ENCODE peak calls at places on chromosomes 4 and X, in seven cellular contexts. One of them, this sample, is unnamed.

GRCh38 chr4:172794378-172794777 is 374.2 kb upstream of the GALNT7 start:
- DNase-seq in heart left ventricle: no peak
- DNase-seq in ascending aorta: no peak
- DNase-seq in gastrocnemius medialis: no peak
- DNase-seq in mucosa of descending colon: no peak
- DNase-seq in A549: no peak
- DNase-seq in endothelial cell of umbilical vein: no peak
- DNase-seq in this sample: no peak

GRCh38 chr4:124092101-124093057 is 620.2 kb downstream of the ANKRD50 start:
- DNase-seq in endothelial cell of umbilical vein: no peak
- DNase-seq in A549: no peak
- DNase-seq in mucosa of descending colon: no peak
- DNase-seq in gastrocnemius medialis: no peak
- DNase-seq in heart left ventricle: no peak
- DNase-seq in ascending aorta: no peak
- DNase-seq in this sample: no peak

GRCh38 chr4:119858176-119858575 is 208.5 kb downstream of the MAD2L1 start:
- DNase-seq in A549: no peak
- DNase-seq in ascending aorta: no peak
- DNase-seq in heart left ventricle: no peak
- DNase-seq in mucosa of descending colon: no peak
- DNase-seq in endothelial cell of umbilical vein: no peak
- DNase-seq in gastrocnemius medialis: no peak
- DNase-seq in this sample: no peak

GRCh38 chr4:52813546-52813945 is 48.6 kb upstream of the RASL11B start:
- DNase-seq in heart left ventricle: no peak
- DNase-seq in ascending aorta: no peak
- DNase-seq in A549: no peak
- DNase-seq in gastrocnemius medialis: no peak
- DNase-seq in mucosa of descending colon: no peak
- DNase-seq in endothelial cell of umbilical vein: no peak
- DNase-seq in this sample: no peak

GRCh38 chr4:7758444-7758815 is 181.2 kb downstream of the AFAP1 start:
- DNase-seq in ascending aorta: no peak
- DNase-seq in A549: no peak
- DNase-seq in endothelial cell of umbilical vein: no peak
- DNase-seq in gastrocnemius medialis: no peak
- DNase-seq in mucosa of descending colon: no peak
- DNase-seq in heart left ventricle: peak; percentile 16
- DNase-seq in this sample: no peak

GRCh38 chrX:82816001-82816400 is 692.1 kb upstream of the POU3F4 start:
- DNase-seq in mucosa of descending colon: no peak
- DNase-seq in gastrocnemius medialis: no peak
- DNase-seq in endothelial cell of umbilical vein: no peak
- DNase-seq in A549: no peak
- DNase-seq in heart left ventricle: no peak
- DNase-seq in ascending aorta: no peak
- DNase-seq in this sample: no peak

GRCh38 chr4:7853271-7853670 is 86.4 kb downstream of the AFAP1 start:
- DNase-seq in mucosa of descending colon: no peak
- DNase-seq in ascending aorta: no peak
- DNase-seq in gastrocnemius medialis: no peak
- DNase-seq in A549: no peak
- DNase-seq in heart left ventricle: no peak
- DNase-seq in endothelial cell of umbilical vein: no peak
- DNase-seq in this sample: no peak

GRCh38 chrX:125210146-125210545 is 109.5 kb upstream of the TEX13C start:
- DNase-seq in ascending aorta: no peak
- DNase-seq in endothelial cell of umbilical vein: no peak
- DNase-seq in A549: no peak
- DNase-seq in gastrocnemius medialis: no peak
- DNase-seq in heart left ventricle: no peak
- DNase-seq in mucosa of descending colon: no peak
- DNase-seq in this sample: no peak

GRCh38 chr4:6918345-6918744 is 8.7 kb downstream of the TBC1D14 start:
- DNase-seq in A549: no peak
- DNase-seq in ascending aorta: no peak
- DNase-seq in gastrocnemius medialis: no peak
- DNase-seq in endothelial cell of umbilical vein: peak; percentile 20
- DNase-seq in mucosa of descending colon: no peak
- DNase-seq in heart left ventricle: no peak
- DNase-seq in this sample: no peak

GRCh38 chrX:48972214-48973164 is 845 bp upstream of the KCND1 start:
- DNase-seq in mucosa of descending colon: peak; percentile 71
- DNase-seq in ascending aorta: no peak
- DNase-seq in A549: peak; percentile 54
- DNase-seq in heart left ventricle: no peak
- DNase-seq in gastrocnemius medialis: peak; percentile 17
- DNase-seq in endothelial cell of umbilical vein: peak; percentile 46
- DNase-seq in this sample: peak; percentile 38

GRCh38 chr4:1234811-1235292 is 14.1 kb downstream of the CTBP1 start:
- DNase-seq in A549: no peak
- DNase-seq in ascending aorta: no peak
- DNase-seq in endothelial cell of umbilical vein: no peak
- DNase-seq in heart left ventricle: peak; percentile 42
- DNase-seq in gastrocnemius medialis: peak; percentile 9
- DNase-seq in mucosa of descending colon: no peak
- DNase-seq in this sample: peak; percentile 27

GRCh38 chr4:151415978-151416377 is 7.0 kb downstream of the FHIP1A start:
- DNase-seq in mucosa of descending colon: no peak
- DNase-seq in endothelial cell of umbilical vein: peak; percentile 49
- DNase-seq in ascending aorta: no peak
- DNase-seq in heart left ventricle: no peak
- DNase-seq in A549: no peak
- DNase-seq in gastrocnemius medialis: no peak
- DNase-seq in this sample: no peak

GRCh38 chr4:159248383-159249178 is 145.7 kb downstream of the RAPGEF2 start:
- DNase-seq in endothelial cell of umbilical vein: peak; percentile 53
- DNase-seq in mucosa of descending colon: no peak
- DNase-seq in gastrocnemius medialis: no peak
- DNase-seq in A549: no peak
- DNase-seq in heart left ventricle: no peak
- DNase-seq in ascending aorta: no peak
- DNase-seq in this sample: no peak

GRCh38 chr4:8855781-8856245 is 15.8 kb downstream of the HMX1 start:
- DNase-seq in A549: no peak
- DNase-seq in endothelial cell of umbilical vein: no peak
- DNase-seq in ascending aorta: no peak
- DNase-seq in mucosa of descending colon: no peak
- DNase-seq in heart left ventricle: peak; percentile 36
- DNase-seq in gastrocnemius medialis: no peak
- DNase-seq in this sample: no peak

GRCh38 chrX:113833096-113833495 is 750.8 kb upstream of the HTR2C start:
- DNase-seq in mucosa of descending colon: no peak
- DNase-seq in gastrocnemius medialis: no peak
- DNase-seq in endothelial cell of umbilical vein: no peak
- DNase-seq in ascending aorta: no peak
- DNase-seq in heart left ventricle: no peak
- DNase-seq in A549: no peak
- DNase-seq in this sample: no peak

GRCh38 chr4:167232805-167233522 is 1.3 kb downstream of the SPOCK3 start:
- DNase-seq in heart left ventricle: no peak
- DNase-seq in endothelial cell of umbilical vein: no peak
- DNase-seq in mucosa of descending colon: no peak
- DNase-seq in A549: no peak
- DNase-seq in ascending aorta: no peak
- DNase-seq in gastrocnemius medialis: no peak
- DNase-seq in this sample: no peak

GRCh38 chrX:24371391-24371972 is 11.0 kb downstream of the SUPT20HL1 start:
- DNase-seq in endothelial cell of umbilical vein: peak; percentile 48
- DNase-seq in A549: peak; percentile 37
- DNase-seq in heart left ventricle: no peak
- DNase-seq in mucosa of descending colon: peak; percentile 78
- DNase-seq in gastrocnemius medialis: peak; percentile 16
- DNase-seq in ascending aorta: no peak
- DNase-seq in this sample: peak; percentile 63

GRCh38 chr4:123266221-123266620 is 130.4 kb upstream of the SPRY1 start:
- DNase-seq in mucosa of descending colon: no peak
- DNase-seq in gastrocnemius medialis: no peak
- DNase-seq in endothelial cell of umbilical vein: no peak
- DNase-seq in ascending aorta: no peak
- DNase-seq in heart left ventricle: no peak
- DNase-seq in A549: no peak
- DNase-seq in this sample: no peak

DNA sequence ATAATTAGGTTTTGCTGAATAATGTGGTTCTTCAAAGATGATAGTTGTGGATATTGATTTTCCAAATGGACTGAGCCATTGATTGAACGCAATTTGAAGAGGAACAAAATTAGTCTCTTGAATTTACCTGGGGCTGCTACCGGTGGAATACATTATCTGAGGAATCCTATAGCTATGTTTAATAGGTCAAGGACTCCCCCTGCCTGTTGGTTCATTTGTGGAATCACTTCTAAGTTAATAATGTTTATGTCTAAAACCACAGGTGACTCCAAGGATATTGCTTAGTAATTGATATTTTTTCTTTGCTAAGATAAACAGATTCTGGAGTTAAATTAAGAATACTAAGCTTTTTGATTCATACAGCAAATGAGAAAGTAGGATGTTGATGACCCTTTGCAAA is 576.0 kb upstream of the PABPC4L start:
- DNase-seq in endothelial cell of umbilical vein: peak; percentile 64
- DNase-seq in heart left ventricle: no peak
- DNase-seq in gastrocnemius medialis: no peak
- DNase-seq in mucosa of descending colon: peak; percentile 42
- DNase-seq in A549: no peak
- DNase-seq in ascending aorta: no peak
- DNase-seq in this sample: no peak
- TF ChIP-seq CTCF in endothelial cell of umbilical vein: no peak
- TF ChIP-seq CTCF in heart left ventricle: no peak
- TF ChIP-seq CTCF in gastrocnemius medialis: no peak
- TF ChIP-seq CTCF in mucosa of descending colon: no peak
- TF ChIP-seq CTCF in A549: peak; percentile 6
- TF ChIP-seq CTCF in ascending aorta: no peak
- TF ChIP-seq CTCF in this sample: peak; percentile 4

GRCh38 chr4:140238353-140239041 is 84.5 kb upstream of the MAML3 start:
- DNase-seq in A549: no peak
- DNase-seq in heart left ventricle: peak; percentile 91
- DNase-seq in gastrocnemius medialis: peak; percentile 90
- DNase-seq in endothelial cell of umbilical vein: peak; percentile 29
- DNase-seq in mucosa of descending colon: peak; percentile 89
- DNase-seq in ascending aorta: peak; percentile 78
- DNase-seq in this sample: peak; percentile 90
- H3K4me1 ChIP-seq in A549: peaks cover 19% of the 10 kb centered on the region
- H3K4me1 ChIP-seq in heart left ventricle: no peaks in the 10 kb centered on the region
- H3K4me1 ChIP-seq in gastrocnemius medialis: peaks cover 51% of the 10 kb centered on the region
- H3K4me1 ChIP-seq in endothelial cell of umbilical vein: peaks cover 43% of the 10 kb centered on the region
- H3K4me1 ChIP-seq in mucosa of descending colon: peaks cover 46% of the 10 kb centered on the region
- H3K4me1 ChIP-seq in ascending aorta: peaks cover 26% of the 10 kb centered on the region
- H3K4me1 ChIP-seq in this sample: peaks cover 13% of the 10 kb centered on the region

DNA sequence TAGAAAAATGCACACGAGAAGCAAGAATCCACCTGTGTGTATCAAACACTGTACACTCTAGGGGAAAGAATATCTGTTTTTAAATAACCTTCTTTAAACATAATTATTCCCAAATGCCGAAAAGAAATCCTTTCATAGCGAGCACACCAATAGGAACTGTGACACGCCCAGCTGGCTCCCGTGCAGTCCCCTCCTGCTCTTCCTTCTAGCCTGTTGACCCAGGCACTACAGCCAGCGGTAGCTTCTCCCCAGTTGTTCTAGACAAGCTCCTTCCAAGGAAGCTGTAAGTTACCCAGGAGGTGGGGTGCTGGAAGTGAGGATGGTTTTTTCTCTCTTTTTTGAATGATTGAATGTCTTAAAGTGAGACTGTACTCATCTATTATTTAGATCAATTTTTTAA is 19.5 kb upstream of the NOCT start:
- DNase-seq in endothelial cell of umbilical vein: no peak
- DNase-seq in heart left ventricle: no peak
- DNase-seq in gastrocnemius medialis: no peak
- DNase-seq in A549: no peak
- DNase-seq in mucosa of descending colon: no peak
- DNase-seq in ascending aorta: no peak
- DNase-seq in this sample: no peak
- TF ChIP-seq CTCF in endothelial cell of umbilical vein: no peak
- TF ChIP-seq CTCF in heart left ventricle: no peak
- TF ChIP-seq CTCF in gastrocnemius medialis: no peak
- TF ChIP-seq CTCF in A549: no peak
- TF ChIP-seq CTCF in mucosa of descending colon: no peak
- TF ChIP-seq CTCF in ascending aorta: no peak
- TF ChIP-seq CTCF in this sample: no peak

GRCh38 chrX:107675365-107675654 is 47.0 kb downstream of the PRPS1 start:
- DNase-seq in endothelial cell of umbilical vein: no peak
- DNase-seq in A549: no peak
- DNase-seq in ascending aorta: no peak
- DNase-seq in gastrocnemius medialis: no peak
- DNase-seq in heart left ventricle: no peak
- DNase-seq in mucosa of descending colon: no peak
- DNase-seq in this sample: no peak
- H3K4me1 ChIP-seq in endothelial cell of umbilical vein: peaks cover 25% of the 10 kb centered on the region
- H3K4me1 ChIP-seq in A549: peaks cover 40% of the 10 kb centered on the region
- H3K4me1 ChIP-seq in ascending aorta: peaks cover 31% of the 10 kb centered on the region
- H3K4me1 ChIP-seq in gastrocnemius medialis: peaks cover 24% of the 10 kb centered on the region
- H3K4me1 ChIP-seq in heart left ventricle: no peaks in the 10 kb centered on the region
- H3K4me1 ChIP-seq in mucosa of descending colon: peaks cover 19% of the 10 kb centered on the region
- H3K4me1 ChIP-seq in this sample: peaks cover 6% of the 10 kb centered on the region

DNA sequence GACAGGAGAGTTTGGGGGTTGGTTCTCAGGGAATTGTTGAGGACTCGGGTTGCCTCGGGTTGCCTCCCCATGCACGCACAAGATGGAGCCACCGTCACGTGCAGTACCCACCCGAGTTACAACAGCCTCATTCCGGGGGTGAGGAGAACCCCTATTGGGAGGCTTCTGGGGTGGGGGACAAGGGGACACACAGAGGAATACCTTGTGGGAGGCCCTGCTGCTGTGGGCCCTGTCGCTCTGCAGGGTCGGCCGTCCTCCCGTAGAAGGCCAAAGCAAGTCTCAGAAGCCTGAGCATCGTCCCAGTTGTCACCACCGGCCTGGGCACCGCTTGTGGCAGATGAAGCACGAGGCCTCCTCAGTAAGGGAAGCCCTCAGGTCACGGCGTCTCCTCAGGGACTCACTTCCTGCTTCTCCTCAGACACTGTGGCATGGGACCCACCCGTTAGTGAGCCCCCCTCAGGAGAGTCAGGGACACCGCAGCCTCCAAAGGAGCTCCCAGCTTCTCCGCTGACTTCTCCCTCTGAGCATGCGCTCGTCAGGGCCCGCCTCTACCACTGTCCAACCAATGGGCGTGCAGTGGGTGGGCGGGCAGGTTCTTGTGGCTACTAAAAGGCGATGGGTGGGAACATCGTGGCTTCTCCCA is at the start of gene CT55:
- DNase-seq in mucosa of descending colon: no peak
- DNase-seq in endothelial cell of umbilical vein: no peak
- DNase-seq in A549: no peak
- DNase-seq in gastrocnemius medialis: no peak
- DNase-seq in ascending aorta: no peak
- DNase-seq in heart left ventricle: no peak
- DNase-seq in this sample: no peak
- TF ChIP-seq CTCF in mucosa of descending colon: no peak
- TF ChIP-seq CTCF in endothelial cell of umbilical vein: no peak
- TF ChIP-seq CTCF in A549: no peak
- TF ChIP-seq CTCF in gastrocnemius medialis: no peak
- TF ChIP-seq CTCF in ascending aorta: no peak
- TF ChIP-seq CTCF in heart left ventricle: no peak
- TF ChIP-seq CTCF in this sample: no peak

This sample was measured in uterus.